ENCODE peak calls at places on chromosomes 1 and 21, in five cellular contexts. One of them, this sample, is unnamed.

GRCh38 chr1:84573967-84574842 is at the start of gene CTBS:
- DNase-seq in stomach: peak; percentile 89
- DNase-seq in ovary: peak; percentile 87
- DNase-seq in coronary artery: peak; percentile 91
- DNase-seq in left ventricle myocardium inferior: peak; percentile 88
- DNase-seq in this sample: peak; percentile 92

GRCh38 chr1:217272385-217272784 is 358.5 kb downstream of the GPATCH2 start:
- DNase-seq in ovary: no peak
- DNase-seq in coronary artery: no peak
- DNase-seq in stomach: no peak
- DNase-seq in left ventricle myocardium inferior: no peak
- DNase-seq in this sample: no peak

GRCh38 chr1:38835230-38835827 is 24.2 kb downstream of the RRAGC start:
- DNase-seq in left ventricle myocardium inferior: no peak
- DNase-seq in stomach: no peak
- DNase-seq in ovary: no peak
- DNase-seq in coronary artery: no peak
- DNase-seq in this sample: peak; percentile 64

GRCh38 chr1:46223472-46223943 is 20.4 kb downstream of the LURAP1 start:
- DNase-seq in left ventricle myocardium inferior: peak; percentile 36
- DNase-seq in ovary: peak; percentile 60
- DNase-seq in stomach: peak; percentile 83
- DNase-seq in coronary artery: no peak
- DNase-seq in this sample: peak; percentile 71

GRCh38 chr1:235613617-235614016 is 36.0 kb downstream of the GNG4 start:
- DNase-seq in stomach: no peak
- DNase-seq in coronary artery: no peak
- DNase-seq in ovary: no peak
- DNase-seq in left ventricle myocardium inferior: no peak
- DNase-seq in this sample: peak; percentile 35

GRCh38 chr1:204704794-204705492 is 19.4 kb upstream of the LRRN2 start:
- DNase-seq in ovary: no peak
- DNase-seq in stomach: no peak
- DNase-seq in left ventricle myocardium inferior: no peak
- DNase-seq in coronary artery: no peak
- DNase-seq in this sample: no peak

GRCh38 chr1:114755006-114755936 is 2.5 kb downstream of the CSDE1 start:
- DNase-seq in ovary: no peak
- DNase-seq in coronary artery: no peak
- DNase-seq in stomach: no peak
- DNase-seq in left ventricle myocardium inferior: no peak
- DNase-seq in this sample: no peak

GRCh38 chr21:43900690-43901089 is 35.7 kb downstream of the AGPAT3 start:
- DNase-seq in ovary: no peak
- DNase-seq in left ventricle myocardium inferior: no peak
- DNase-seq in stomach: no peak
- DNase-seq in coronary artery: no peak
- DNase-seq in this sample: no peak

GRCh38 chr1:91920001-91920400 is 29.2 kb upstream of the BRDT start:
- DNase-seq in ovary: no peak
- DNase-seq in stomach: no peak
- DNase-seq in coronary artery: no peak
- DNase-seq in left ventricle myocardium inferior: no peak
- DNase-seq in this sample: no peak

GRCh38 chr1:56967900-56968832 is 2.4 kb upstream of the C8B start:
- DNase-seq in left ventricle myocardium inferior: no peak
- DNase-seq in coronary artery: no peak
- DNase-seq in stomach: peak; percentile 48
- DNase-seq in ovary: no peak
- DNase-seq in this sample: peak; percentile 24

GRCh38 chr1:58162952-58163550 is 383.5 kb downstream of the OMA1 start:
- DNase-seq in ovary: peak; percentile 21
- DNase-seq in left ventricle myocardium inferior: peak; percentile 33
- DNase-seq in coronary artery: no peak
- DNase-seq in stomach: peak; percentile 59
- DNase-seq in this sample: peak; percentile 51

GRCh38 chr1:118185083-118185899 is at the start of gene SPAG17:
- DNase-seq in left ventricle myocardium inferior: peak; percentile 60
- DNase-seq in ovary: peak; percentile 52
- DNase-seq in stomach: peak; percentile 72
- DNase-seq in coronary artery: no peak
- DNase-seq in this sample: peak; percentile 80

DNA sequence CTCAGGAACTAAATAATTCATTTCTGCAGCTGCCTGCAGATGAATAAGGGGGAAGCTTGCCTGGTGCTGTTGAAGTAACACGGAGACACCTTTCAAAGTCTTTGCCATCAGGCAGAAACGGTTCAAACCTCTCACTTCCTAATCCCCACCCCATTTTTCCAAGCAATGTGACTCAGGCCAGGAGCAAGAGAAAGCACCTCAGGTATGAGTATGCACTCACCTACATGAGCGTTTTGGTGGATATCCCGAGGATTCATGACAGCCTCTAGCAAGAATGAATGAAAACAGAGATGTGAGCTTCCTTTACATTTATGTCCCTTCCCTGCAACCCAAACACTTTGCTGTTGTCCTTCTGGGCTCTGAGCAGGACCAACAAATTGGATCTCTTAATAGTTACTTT is 63.4 kb upstream of the LAX1 start:
- DNase-seq in coronary artery: no peak
- DNase-seq in stomach: no peak
- DNase-seq in left ventricle myocardium inferior: no peak
- DNase-seq in ovary: no peak
- DNase-seq in this sample: no peak
- H3K27ac ChIP-seq in coronary artery: no peak overlapping the region
- H3K27ac ChIP-seq in stomach: no peak overlapping the region
- H3K27ac ChIP-seq in left ventricle myocardium inferior: no peak overlapping the region
- H3K27ac ChIP-seq in ovary: no peak overlapping the region
- H3K27ac ChIP-seq in this sample: no peak overlapping the region

GRCh38 chr1:25875856-25876692 is 566 bp upstream of the PAQR7 start:
- DNase-seq in ovary: no peak
- DNase-seq in coronary artery: no peak
- DNase-seq in stomach: no peak
- DNase-seq in left ventricle myocardium inferior: no peak
- DNase-seq in this sample: no peak

GRCh38 chr1:25874209-25874608 is 1.3 kb downstream of the PAQR7 start:
- DNase-seq in ovary: no peak
- DNase-seq in coronary artery: no peak
- DNase-seq in stomach: no peak
- DNase-seq in left ventricle myocardium inferior: no peak
- DNase-seq in this sample: no peak

GRCh38 chr1:25875154-25875855 is at the start of gene PAQR7:
- DNase-seq in stomach: peak; percentile 87
- DNase-seq in left ventricle myocardium inferior: peak; percentile 74
- DNase-seq in coronary artery: peak; percentile 87
- DNase-seq in ovary: peak; percentile 86
- DNase-seq in this sample: peak; percentile 78

GRCh38 chr1:25873120-25873519 is 2.4 kb downstream of the PAQR7 start:
- DNase-seq in left ventricle myocardium inferior: no peak
- DNase-seq in ovary: peak; percentile 57
- DNase-seq in coronary artery: no peak
- DNase-seq in stomach: peak; percentile 61
- DNase-seq in this sample: no peak

GRCh38 chr1:25874635-25875153 is 814 bp downstream of the PAQR7 start:
- DNase-seq in ovary: no peak
- DNase-seq in left ventricle myocardium inferior: no peak
- DNase-seq in coronary artery: no peak
- DNase-seq in stomach: no peak
- DNase-seq in this sample: no peak
- H3K27ac ChIP-seq in ovary: peak overlapping the region; percentile 91
- H3K27ac ChIP-seq in left ventricle myocardium inferior: peak overlapping the region; percentile 69
- H3K27ac ChIP-seq in coronary artery: no peak overlapping the region
- H3K27ac ChIP-seq in stomach: peak overlapping the region; percentile 87
- H3K27ac ChIP-seq in this sample: no peak overlapping the region

GRCh38 chr1:230103341-230104173 is 36.5 kb downstream of the GALNT2 start:
- DNase-seq in stomach: no peak
- DNase-seq in ovary: no peak
- DNase-seq in coronary artery: no peak
- DNase-seq in left ventricle myocardium inferior: no peak
- DNase-seq in this sample: no peak
- H3K27ac ChIP-seq in stomach: peak overlapping the region; percentile 90
- H3K27ac ChIP-seq in ovary: no peak overlapping the region
- H3K27ac ChIP-seq in coronary artery: peak overlapping the region; percentile 88
- H3K27ac ChIP-seq in left ventricle myocardium inferior: no peak overlapping the region
- H3K27ac ChIP-seq in this sample: peak overlapping the region; percentile 62

GRCh38 chr1:230896719-230897118 is 28.4 kb upstream of the C1orf198 start:
- DNase-seq in stomach: no peak
- DNase-seq in ovary: no peak
- DNase-seq in left ventricle myocardium inferior: no peak
- DNase-seq in coronary artery: no peak
- DNase-seq in this sample: no peak
- H3K27ac ChIP-seq in stomach: no peak overlapping the region
- H3K27ac ChIP-seq in ovary: no peak overlapping the region
- H3K27ac ChIP-seq in left ventricle myocardium inferior: peak overlapping the region; percentile 8
- H3K27ac ChIP-seq in coronary artery: no peak overlapping the region
- H3K27ac ChIP-seq in this sample: no peak overlapping the region

DNA sequence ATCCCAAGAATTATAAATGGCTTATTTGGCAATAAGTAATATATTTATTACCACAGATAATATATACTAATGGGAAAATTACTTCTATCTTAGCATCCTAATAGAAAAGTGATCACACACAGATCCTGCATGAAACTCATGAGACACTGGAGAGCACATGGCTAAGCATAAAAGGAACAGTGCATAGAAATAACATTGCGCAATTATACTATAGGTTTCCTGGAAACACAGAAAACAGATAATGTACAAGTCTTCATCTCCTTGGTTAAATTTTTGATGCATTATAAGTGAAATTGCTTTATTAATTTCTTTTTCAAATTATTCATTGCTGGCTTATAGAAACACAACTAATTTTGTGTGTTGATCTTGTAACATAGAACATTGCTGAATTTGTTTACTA is 210.4 kb downstream of the USH2A start:
- DNase-seq in ovary: no peak
- DNase-seq in left ventricle myocardium inferior: no peak
- DNase-seq in coronary artery: no peak
- DNase-seq in stomach: no peak
- DNase-seq in this sample: no peak
- H3K27ac ChIP-seq in ovary: no peak overlapping the region
- H3K27ac ChIP-seq in left ventricle myocardium inferior: no peak overlapping the region
- H3K27ac ChIP-seq in coronary artery: no peak overlapping the region
- H3K27ac ChIP-seq in stomach: no peak overlapping the region
- H3K27ac ChIP-seq in this sample: no peak overlapping the region

GRCh38 chr1:43447891-43448708 is 5.6 kb downstream of the HYI start:
- DNase-seq in stomach: peak; percentile 24
- DNase-seq in ovary: peak; percentile 29
- DNase-seq in coronary artery: peak; percentile 69
- DNase-seq in left ventricle myocardium inferior: no peak
- DNase-seq in this sample: no peak
- H3K27ac ChIP-seq in stomach: no peak overlapping the region
- H3K27ac ChIP-seq in ovary: no peak overlapping the region
- H3K27ac ChIP-seq in coronary artery: no peak overlapping the region
- H3K27ac ChIP-seq in left ventricle myocardium inferior: peak overlapping the region; percentile 57
- H3K27ac ChIP-seq in this sample: no peak overlapping the region

GRCh38 chr21:44924611-44925010 is 3.9 kb upstream of the ITGB2 start:
- DNase-seq in coronary artery: no peak
- DNase-seq in left ventricle myocardium inferior: peak; percentile 7
- DNase-seq in ovary: no peak
- DNase-seq in stomach: no peak
- DNase-seq in this sample: no peak
- H3K27ac ChIP-seq in coronary artery: no peak overlapping the region
- H3K27ac ChIP-seq in left ventricle myocardium inferior: no peak overlapping the region
- H3K27ac ChIP-seq in ovary: no peak overlapping the region
- H3K27ac ChIP-seq in stomach: peak overlapping the region; percentile 47
- H3K27ac ChIP-seq in this sample: peak overlapping the region; percentile 28

GRCh38 chr1:32339363-32339978 is 3.4 kb upstream of the MARCKSL1 start:
- DNase-seq in ovary: no peak
- DNase-seq in left ventricle myocardium inferior: no peak
- DNase-seq in coronary artery: no peak
- DNase-seq in stomach: no peak
- DNase-seq in this sample: no peak
- H3K27ac ChIP-seq in ovary: no peak overlapping the region
- H3K27ac ChIP-seq in left ventricle myocardium inferior: peak overlapping the region; percentile 79
- H3K27ac ChIP-seq in coronary artery: no peak overlapping the region
- H3K27ac ChIP-seq in stomach: no peak overlapping the region
- H3K27ac ChIP-seq in this sample: no peak overlapping the region

This sample was measured in colonic mucosa.